ENCODE peak calls at places on chromosomes 4 and X, in five cellular contexts. T is NCI-H748 treated with DMSO at 0.1 percent for 48 hours; W is A549; M is stimulated activated CD4-positive, alpha-beta T cell treated with anti-CD3 and anti-CD28 coated beads, Interleukin-15, amount 100 ng/mL, for 1 hour; C is NCI-H82. U is an unnamed sample.

GRCh38 chr4:108146346-108146745 is 22.4 kb downstream of the LEF1 start:
- DNase-seq in M (no peak), W (no peak), C (no peak), T (no peak), U (no peak)

GRCh38 chr4:88021824-88022223 is 14.4 kb downstream of the PKD2 start:
- DNase-seq in T (no peak), M (no peak), C (peak), W (no peak), U (no peak)

GRCh38 chrX:105694839-105695238 is 127.5 kb upstream of the NRK start:
- DNase-seq in T (no peak), M (no peak), W (no peak), C (no peak), U (no peak)

GRCh38 chr4:185005209-185005819 is 13.0 kb upstream of the HELT start:
- DNase-seq in W (peak), C (peak), T (peak), M (peak), U (peak)

GRCh38 chrX:5388087-5388486 is 840.6 kb downstream of the NLGN4X start:
- DNase-seq in C (no peak), M (no peak), W (no peak), T (no peak), U (no peak)

GRCh38 chrX:10509397-10509796 is 111.0 kb downstream of the MID1 start:
- DNase-seq in W (no peak), M (no peak), T (no peak), C (no peak), U (no peak)

GRCh38 chrX:114344756-114345155 is 239.1 kb upstream of the HTR2C start:
- DNase-seq in W (peak), T (no peak), M (no peak), C (peak), U (peak)

GRCh38 chr4:52199574-52200338 is 148.7 kb downstream of the SPATA18 start:
- DNase-seq in C (no peak), W (peak), M (no peak), T (no peak), U (no peak)

GRCh38 chr4:87985097-87985886 is 9.8 kb downstream of the SPP1 start:
- DNase-seq in C (peak), T (peak), W (peak), M (no peak), U (no peak)

GRCh38 chrX:55452825-55453124 is 848 bp downstream of the MAGEH1 start:
- DNase-seq in C (no peak), T (no peak), W (no peak), M (no peak), U (no peak)

GRCh38 chrX:139204903-139205667 is 325.5 kb upstream of the F9 start:
- DNase-seq in W (peak), T (peak), M (no peak), C (peak), U (no peak)

GRCh38 chr4:134421734-134422133 is 220.1 kb upstream of the PABPC4L start:
- DNase-seq in W (no peak), T (no peak), C (no peak), M (no peak), U (no peak)

GRCh38 chrX:78330068-78330467 is 2.7 kb upstream of the CYSLTR1 start:
- DNase-seq in M (no peak), C (no peak), T (no peak), W (no peak), U (no peak)

GRCh38 chr4:169311643-169312365 is 41.0 kb upstream of the SH3RF1 start:
- DNase-seq in W (peak), M (no peak), C (peak), T (no peak), U (peak)

GRCh38 chr4:101730291-101731117 is 60.0 kb upstream of the BANK1 start:
- DNase-seq in M (peak), C (peak), T (peak), W (peak), U (peak)

GRCh38 chr4:154329939-154330338 is 161.7 kb downstream of the DCHS2 start:
- DNase-seq in W (no peak), T (no peak), M (no peak), C (no peak), U (no peak)

GRCh38 chrX:662126-662525 is 31.5 kb downstream of the SHOX start:
- DNase-seq in W (no peak), C (no peak), M (no peak), T (no peak), U (no peak)